ENCODE peak calls at places on chromosomes 4 and X, in six cellular contexts. H is stimulated activated CD4-positive, alpha-beta T cell treated with anti-CD3 and anti-CD28 coated beads, Interleukin-2, amount 100 ng/mL, for 48 hours; P is islet precursor cell; Q is COR-L47; T is RWPE1; U is MG63. K is an unnamed sample.

GRCh38 chr4:139419388-139419914 is 34.5 kb upstream of the RAB33B start:
- DNase-seq in H (no peak), P (no peak), Q (no peak), T (peak), U (no peak), K (no peak)

GRCh38 chrX:22147214-22147613 is 115.1 kb downstream of the PHEX start:
- DNase-seq in H (no peak), P (no peak), Q (no peak), T (no peak), U (no peak), K (no peak)

GRCh38 chr4:181504846-181505374 is 738.3 kb upstream of the TENM3 start:
- DNase-seq in H (no peak), P (no peak), Q (peak), T (no peak), U (no peak), K (no peak)

GRCh38 chrX:68292471-68292870 is 140.8 kb downstream of the OPHN1 start:
- DNase-seq in H (no peak), P (no peak), Q (no peak), T (no peak), U (peak), K (no peak)

GRCh38 chr4:2281575-2282343 is 19.9 kb upstream of the MXD4 start:
- DNase-seq in H (peak), P (no peak), Q (no peak), T (no peak), U (no peak), K (no peak)

GRCh38 chr4:127479031-127479622 is 153.6 kb upstream of the INTU start:
- DNase-seq in H (no peak), P (no peak), Q (peak), T (peak), U (no peak), K (no peak)

GRCh38 chr4:16461362-16461761 is 235.1 kb upstream of the TAPT1 start:
- DNase-seq in H (no peak), P (peak), Q (no peak), T (peak), U (peak), K (no peak)

GRCh38 chr4:177855543-177856197 is 413.4 kb upstream of the AGA start:
- DNase-seq in H (no peak), P (no peak), Q (no peak), T (no peak), U (no peak), K (no peak)

GRCh38 chr4:88613417-88613875 is 21.2 kb downstream of the HERC3 start:
- DNase-seq in H (no peak), P (no peak), Q (peak), T (no peak), U (no peak), K (no peak)

GRCh38 chr4:53019485-53020382 is 157.6 kb downstream of the RASL11B start:
- DNase-seq in H (no peak), P (peak), Q (no peak), T (peak), U (peak), K (no peak)

GRCh38 chr4:156594619-156595018 is 377.0 kb downstream of the PDGFC start:
- DNase-seq in H (no peak), P (no peak), Q (peak), T (no peak), U (no peak), K (peak)

GRCh38 chrX:150680974-150681373 is 12.2 kb upstream of the MTMR1 start:
- DNase-seq in H (no peak), P (no peak), Q (no peak), T (peak), U (no peak), K (no peak)

GRCh38 chr4:15765306-15765705 is 12.8 kb upstream of the CD38 start:
- DNase-seq in H (no peak), P (no peak), Q (no peak), T (no peak), U (no peak), K (no peak)

GRCh38 chr4:110622841-110623709 is at the start of gene PITX2:
- DNase-seq in H (no peak), P (peak), Q (no peak), T (peak), U (peak), K (no peak)

GRCh38 chr4:51895816-51896408 is 53.0 kb downstream of the DCUN1D4 start:
- DNase-seq in H (peak), P (peak), Q (peak), T (peak), U (peak), K (no peak)

GRCh38 chr4:140059159-140059558 is 94.8 kb downstream of the MAML3 start:
- DNase-seq in H (no peak), P (peak), Q (no peak), T (no peak), U (no peak), K (no peak)

GRCh38 chr4:53620956-53621355 is 29.7 kb upstream of the LNX1 start:
- DNase-seq in H (no peak), P (no peak), Q (no peak), T (no peak), U (no peak), K (no peak)

GRCh38 chrX:110442631-110443030 is 84.0 kb downstream of the RTL9 start:
- DNase-seq in H (no peak), P (peak), Q (peak), T (peak), U (peak), K (no peak)

GRCh38 chr4:140112576-140112975 is 41.4 kb downstream of the MAML3 start:
- DNase-seq in H (no peak), P (no peak), Q (no peak), T (no peak), U (no peak), K (no peak)

GRCh38 chr4:148204171-148204570 is 238.0 kb downstream of the NR3C2 start:
- DNase-seq in H (no peak), P (no peak), Q (no peak), T (no peak), U (no peak), K (no peak)

GRCh38 chr4:74632634-74633033 is 161.7 kb downstream of the BTC start:
- DNase-seq in H (peak), P (no peak), Q (no peak), T (peak), U (peak), K (no peak)

GRCh38 chr4:118776166-118776954 is 59.6 kb downstream of the SEC24D start:
- DNase-seq in H (no peak), P (no peak), Q (no peak), T (no peak), U (no peak), K (no peak)

GRCh38 chrX:129833153-129834004 is 10.3 kb downstream of the ZDHHC9 start:
- DNase-seq in H (no peak), P (no peak), Q (no peak), T (no peak), U (peak), K (no peak)

GRCh38 chr4:100450449-100450848 is 67.4 kb downstream of the EMCN start:
- DNase-seq in H (no peak), P (no peak), Q (no peak), T (peak), U (no peak), K (no peak)

GRCh38 chr4:68654946-68655721 is 15.3 kb downstream of the UGT2B15 start:
- DNase-seq in H (no peak), P (no peak), Q (no peak), T (peak), U (no peak), K (no peak)

GRCh38 chr4:153651041-153651960 is 32.8 kb upstream of the TLR2 start:
- DNase-seq in H (peak), P (no peak), Q (peak), T (no peak), U (no peak), K (no peak)

GRCh38 chr4:186067757-186068385 is 1.1 kb upstream of the TLR3 start:
- DNase-seq in H (no peak), P (peak), Q (peak), T (no peak), U (peak), K (no peak)

GRCh38 chr4:119103263-119103662 is 32.4 kb upstream of the MYOZ2 start:
- DNase-seq in H (no peak), P (peak), Q (no peak), T (peak), U (peak), K (no peak)

GRCh38 chr4:24802648-24803047 is 7.3 kb downstream of the SOD3 start:
- DNase-seq in H (no peak), P (no peak), Q (no peak), T (no peak), U (no peak), K (no peak)

GRCh38 chrX:43870758-43871419 is 11.4 kb downstream of the MAOB start:
- DNase-seq in H (no peak), P (no peak), Q (no peak), T (no peak), U (no peak), K (no peak)

GRCh38 chr4:150080875-150081274 is 2.6 kb downstream of the DCLK2 start:
- DNase-seq in H (no peak), P (no peak), Q (no peak), T (no peak), U (no peak), K (no peak)

GRCh38 chrX:119790977-119791436 is 423 bp downstream of the RPL39 start:
- DNase-seq in H (peak), P (no peak), Q (no peak), T (peak), U (peak), K (no peak)

GRCh38 chrX:113274801-113275200 is 434.2 kb upstream of the AMOT start:
- DNase-seq in H (no peak), P (no peak), Q (no peak), T (no peak), U (no peak), K (no peak)

GRCh38 chrX:2872937-2873336 is 44.2 kb downstream of the GYG2 start:
- DNase-seq in H (no peak), P (no peak), Q (no peak), T (no peak), U (no peak), K (no peak)

K was measured in cerebellar nuclear complex.